ENCODE peak calls at places on chromosomes 11 and 22, in nine cellular contexts. One of them, this sample, is unnamed.

GRCh38 chr22:21736084-21736642 is 569 bp upstream of the YPEL1 start:
- DNase-seq in stimulated activated CD8-positive, alpha-beta memory T cell treated with anti-CD3 and anti-CD28 coated beads, Interleukin-15, amount 100 ng/mL, for 48 hours: no peak
- DNase-seq in GF-D8: no peak
- DNase-seq in kidney glomerular epithelial cell: no peak
- DNase-seq in iPS-NIHi11: no peak
- DNase-seq in effector CD4-positive, alpha-beta T cell: no peak
- DNase-seq in activated B cell treated with CpG ODN at 0.5 μM for 24 hours: peak; percentile 20
- DNase-seq in SJSA1: no peak
- DNase-seq in activated T-helper 1 cell treated with anti-CD3 and anti-CD28 coated beads, Interleukin-12 subunit alpha, Interleukin-12 subunit beta, Interleukin-2, Interleukin-4 antibody, amounts not matched to agents 30 ng/mL and 10 ng/mL and 1 ng/mL, durations not matched to agents 14 hours and 24 hours and 36 hours: no peak
- DNase-seq in this sample: no peak

GRCh38 chr11:65573391-65574146 is 1.2 kb downstream of the FAM89B start:
- DNase-seq in stimulated activated CD8-positive, alpha-beta memory T cell treated with anti-CD3 and anti-CD28 coated beads, Interleukin-15, amount 100 ng/mL, for 48 hours: no peak
- DNase-seq in GF-D8: no peak
- DNase-seq in kidney glomerular epithelial cell: no peak
- DNase-seq in iPS-NIHi11: no peak
- DNase-seq in effector CD4-positive, alpha-beta T cell: no peak
- DNase-seq in activated B cell treated with CpG ODN at 0.5 μM for 24 hours: no peak
- DNase-seq in SJSA1: no peak
- DNase-seq in activated T-helper 1 cell treated with anti-CD3 and anti-CD28 coated beads, Interleukin-12 subunit alpha, Interleukin-12 subunit beta, Interleukin-2, Interleukin-4 antibody, amounts not matched to agents 30 ng/mL and 10 ng/mL and 1 ng/mL, durations not matched to agents 14 hours and 24 hours and 36 hours: no peak
- DNase-seq in this sample: no peak

GRCh38 chr11:73629907-73630306 is 16.5 kb upstream of the PLEKHB1 start:
- DNase-seq in stimulated activated CD8-positive, alpha-beta memory T cell treated with anti-CD3 and anti-CD28 coated beads, Interleukin-15, amount 100 ng/mL, for 48 hours: no peak
- DNase-seq in GF-D8: no peak
- DNase-seq in kidney glomerular epithelial cell: no peak
- DNase-seq in iPS-NIHi11: no peak
- DNase-seq in effector CD4-positive, alpha-beta T cell: no peak
- DNase-seq in activated B cell treated with CpG ODN at 0.5 μM for 24 hours: no peak
- DNase-seq in SJSA1: no peak
- DNase-seq in activated T-helper 1 cell treated with anti-CD3 and anti-CD28 coated beads, Interleukin-12 subunit alpha, Interleukin-12 subunit beta, Interleukin-2, Interleukin-4 antibody, amounts not matched to agents 30 ng/mL and 10 ng/mL and 1 ng/mL, durations not matched to agents 14 hours and 24 hours and 36 hours: no peak
- DNase-seq in this sample: no peak

GRCh38 chr22:46107089-46107664 is 43.1 kb upstream of the PPARA start:
- DNase-seq in stimulated activated CD8-positive, alpha-beta memory T cell treated with anti-CD3 and anti-CD28 coated beads, Interleukin-15, amount 100 ng/mL, for 48 hours: no peak
- DNase-seq in GF-D8: no peak
- DNase-seq in kidney glomerular epithelial cell: no peak
- DNase-seq in iPS-NIHi11: no peak
- DNase-seq in effector CD4-positive, alpha-beta T cell: no peak
- DNase-seq in activated B cell treated with CpG ODN at 0.5 μM for 24 hours: no peak
- DNase-seq in SJSA1: no peak
- DNase-seq in activated T-helper 1 cell treated with anti-CD3 and anti-CD28 coated beads, Interleukin-12 subunit alpha, Interleukin-12 subunit beta, Interleukin-2, Interleukin-4 antibody, amounts not matched to agents 30 ng/mL and 10 ng/mL and 1 ng/mL, durations not matched to agents 14 hours and 24 hours and 36 hours: no peak
- DNase-seq in this sample: no peak

GRCh38 chr11:63375434-63375833 is 5.8 kb downstream of the SLC22A9 start:
- DNase-seq in stimulated activated CD8-positive, alpha-beta memory T cell treated with anti-CD3 and anti-CD28 coated beads, Interleukin-15, amount 100 ng/mL, for 48 hours: no peak
- DNase-seq in GF-D8: no peak
- DNase-seq in kidney glomerular epithelial cell: no peak
- DNase-seq in iPS-NIHi11: no peak
- DNase-seq in effector CD4-positive, alpha-beta T cell: no peak
- DNase-seq in activated B cell treated with CpG ODN at 0.5 μM for 24 hours: no peak
- DNase-seq in SJSA1: no peak
- DNase-seq in activated T-helper 1 cell treated with anti-CD3 and anti-CD28 coated beads, Interleukin-12 subunit alpha, Interleukin-12 subunit beta, Interleukin-2, Interleukin-4 antibody, amounts not matched to agents 30 ng/mL and 10 ng/mL and 1 ng/mL, durations not matched to agents 14 hours and 24 hours and 36 hours: no peak
- DNase-seq in this sample: no peak

GRCh38 chr11:112302226-112302868 is 41.7 kb upstream of the PLET1 start:
- DNase-seq in stimulated activated CD8-positive, alpha-beta memory T cell treated with anti-CD3 and anti-CD28 coated beads, Interleukin-15, amount 100 ng/mL, for 48 hours: no peak
- DNase-seq in GF-D8: no peak
- DNase-seq in kidney glomerular epithelial cell: no peak
- DNase-seq in iPS-NIHi11: no peak
- DNase-seq in effector CD4-positive, alpha-beta T cell: no peak
- DNase-seq in activated B cell treated with CpG ODN at 0.5 μM for 24 hours: no peak
- DNase-seq in SJSA1: no peak
- DNase-seq in activated T-helper 1 cell treated with anti-CD3 and anti-CD28 coated beads, Interleukin-12 subunit alpha, Interleukin-12 subunit beta, Interleukin-2, Interleukin-4 antibody, amounts not matched to agents 30 ng/mL and 10 ng/mL and 1 ng/mL, durations not matched to agents 14 hours and 24 hours and 36 hours: no peak
- DNase-seq in this sample: no peak

GRCh38 chr11:70054020-70054419 is 24.1 kb upstream of the ANO1 start:
- DNase-seq in stimulated activated CD8-positive, alpha-beta memory T cell treated with anti-CD3 and anti-CD28 coated beads, Interleukin-15, amount 100 ng/mL, for 48 hours: no peak
- DNase-seq in GF-D8: no peak
- DNase-seq in kidney glomerular epithelial cell: no peak
- DNase-seq in iPS-NIHi11: no peak
- DNase-seq in effector CD4-positive, alpha-beta T cell: no peak
- DNase-seq in activated B cell treated with CpG ODN at 0.5 μM for 24 hours: no peak
- DNase-seq in SJSA1: no peak
- DNase-seq in activated T-helper 1 cell treated with anti-CD3 and anti-CD28 coated beads, Interleukin-12 subunit alpha, Interleukin-12 subunit beta, Interleukin-2, Interleukin-4 antibody, amounts not matched to agents 30 ng/mL and 10 ng/mL and 1 ng/mL, durations not matched to agents 14 hours and 24 hours and 36 hours: no peak
- DNase-seq in this sample: no peak

GRCh38 chr22:23833017-23833795 is 5.6 kb downstream of the DERL3 start:
- DNase-seq in stimulated activated CD8-positive, alpha-beta memory T cell treated with anti-CD3 and anti-CD28 coated beads, Interleukin-15, amount 100 ng/mL, for 48 hours: no peak
- DNase-seq in GF-D8: no peak
- DNase-seq in kidney glomerular epithelial cell: no peak
- DNase-seq in iPS-NIHi11: no peak
- DNase-seq in effector CD4-positive, alpha-beta T cell: no peak
- DNase-seq in activated B cell treated with CpG ODN at 0.5 μM for 24 hours: peak; percentile 13
- DNase-seq in SJSA1: no peak
- DNase-seq in activated T-helper 1 cell treated with anti-CD3 and anti-CD28 coated beads, Interleukin-12 subunit alpha, Interleukin-12 subunit beta, Interleukin-2, Interleukin-4 antibody, amounts not matched to agents 30 ng/mL and 10 ng/mL and 1 ng/mL, durations not matched to agents 14 hours and 24 hours and 36 hours: no peak
- DNase-seq in this sample: no peak

GRCh38 chr22:46004105-46004866 is 27.3 kb upstream of the WNT7B start:
- DNase-seq in stimulated activated CD8-positive, alpha-beta memory T cell treated with anti-CD3 and anti-CD28 coated beads, Interleukin-15, amount 100 ng/mL, for 48 hours: no peak
- DNase-seq in GF-D8: no peak
- DNase-seq in kidney glomerular epithelial cell: no peak
- DNase-seq in iPS-NIHi11: no peak
- DNase-seq in effector CD4-positive, alpha-beta T cell: no peak
- DNase-seq in activated B cell treated with CpG ODN at 0.5 μM for 24 hours: no peak
- DNase-seq in SJSA1: peak; percentile 46
- DNase-seq in activated T-helper 1 cell treated with anti-CD3 and anti-CD28 coated beads, Interleukin-12 subunit alpha, Interleukin-12 subunit beta, Interleukin-2, Interleukin-4 antibody, amounts not matched to agents 30 ng/mL and 10 ng/mL and 1 ng/mL, durations not matched to agents 14 hours and 24 hours and 36 hours: no peak
- DNase-seq in this sample: no peak

GRCh38 chr11:77457340-77457739 is 16.6 kb downstream of the PAK1 start:
- DNase-seq in stimulated activated CD8-positive, alpha-beta memory T cell treated with anti-CD3 and anti-CD28 coated beads, Interleukin-15, amount 100 ng/mL, for 48 hours: no peak
- DNase-seq in GF-D8: no peak
- DNase-seq in kidney glomerular epithelial cell: no peak
- DNase-seq in iPS-NIHi11: peak; percentile 33
- DNase-seq in effector CD4-positive, alpha-beta T cell: no peak
- DNase-seq in activated B cell treated with CpG ODN at 0.5 μM for 24 hours: no peak
- DNase-seq in SJSA1: no peak
- DNase-seq in activated T-helper 1 cell treated with anti-CD3 and anti-CD28 coated beads, Interleukin-12 subunit alpha, Interleukin-12 subunit beta, Interleukin-2, Interleukin-4 antibody, amounts not matched to agents 30 ng/mL and 10 ng/mL and 1 ng/mL, durations not matched to agents 14 hours and 24 hours and 36 hours: no peak
- DNase-seq in this sample: no peak

GRCh38 chr22:30422481-30423295 is 2.9 kb upstream of the MTFP1 start:
- DNase-seq in stimulated activated CD8-positive, alpha-beta memory T cell treated with anti-CD3 and anti-CD28 coated beads, Interleukin-15, amount 100 ng/mL, for 48 hours: no peak
- DNase-seq in GF-D8: no peak
- DNase-seq in kidney glomerular epithelial cell: peak; percentile 94
- DNase-seq in iPS-NIHi11: peak; percentile 65
- DNase-seq in effector CD4-positive, alpha-beta T cell: peak; percentile 25
- DNase-seq in activated B cell treated with CpG ODN at 0.5 μM for 24 hours: no peak
- DNase-seq in SJSA1: peak; percentile 93
- DNase-seq in activated T-helper 1 cell treated with anti-CD3 and anti-CD28 coated beads, Interleukin-12 subunit alpha, Interleukin-12 subunit beta, Interleukin-2, Interleukin-4 antibody, amounts not matched to agents 30 ng/mL and 10 ng/mL and 1 ng/mL, durations not matched to agents 14 hours and 24 hours and 36 hours: no peak
- DNase-seq in this sample: peak; percentile 83

GRCh38 chr11:124608146-124608545 is 3.1 kb upstream of the PANX3 start:
- DNase-seq in stimulated activated CD8-positive, alpha-beta memory T cell treated with anti-CD3 and anti-CD28 coated beads, Interleukin-15, amount 100 ng/mL, for 48 hours: no peak
- DNase-seq in GF-D8: no peak
- DNase-seq in kidney glomerular epithelial cell: no peak
- DNase-seq in iPS-NIHi11: no peak
- DNase-seq in effector CD4-positive, alpha-beta T cell: no peak
- DNase-seq in activated B cell treated with CpG ODN at 0.5 μM for 24 hours: no peak
- DNase-seq in SJSA1: no peak
- DNase-seq in activated T-helper 1 cell treated with anti-CD3 and anti-CD28 coated beads, Interleukin-12 subunit alpha, Interleukin-12 subunit beta, Interleukin-2, Interleukin-4 antibody, amounts not matched to agents 30 ng/mL and 10 ng/mL and 1 ng/mL, durations not matched to agents 14 hours and 24 hours and 36 hours: no peak
- DNase-seq in this sample: no peak

GRCh38 chr11:34492806-34493414 is 20.7 kb downstream of the ELF5 start:
- DNase-seq in stimulated activated CD8-positive, alpha-beta memory T cell treated with anti-CD3 and anti-CD28 coated beads, Interleukin-15, amount 100 ng/mL, for 48 hours: no peak
- DNase-seq in GF-D8: no peak
- DNase-seq in kidney glomerular epithelial cell: peak; percentile 66
- DNase-seq in iPS-NIHi11: peak; percentile 68
- DNase-seq in effector CD4-positive, alpha-beta T cell: peak; percentile 17
- DNase-seq in activated B cell treated with CpG ODN at 0.5 μM for 24 hours: no peak
- DNase-seq in SJSA1: peak; percentile 53
- DNase-seq in activated T-helper 1 cell treated with anti-CD3 and anti-CD28 coated beads, Interleukin-12 subunit alpha, Interleukin-12 subunit beta, Interleukin-2, Interleukin-4 antibody, amounts not matched to agents 30 ng/mL and 10 ng/mL and 1 ng/mL, durations not matched to agents 14 hours and 24 hours and 36 hours: no peak
- DNase-seq in this sample: peak; percentile 76

GRCh38 chr11:88521354-88522310 is 184.1 kb upstream of the CTSC start:
- DNase-seq in stimulated activated CD8-positive, alpha-beta memory T cell treated with anti-CD3 and anti-CD28 coated beads, Interleukin-15, amount 100 ng/mL, for 48 hours: no peak
- DNase-seq in GF-D8: no peak
- DNase-seq in kidney glomerular epithelial cell: no peak
- DNase-seq in iPS-NIHi11: peak; percentile 8
- DNase-seq in effector CD4-positive, alpha-beta T cell: no peak
- DNase-seq in activated B cell treated with CpG ODN at 0.5 μM for 24 hours: no peak
- DNase-seq in SJSA1: no peak
- DNase-seq in activated T-helper 1 cell treated with anti-CD3 and anti-CD28 coated beads, Interleukin-12 subunit alpha, Interleukin-12 subunit beta, Interleukin-2, Interleukin-4 antibody, amounts not matched to agents 30 ng/mL and 10 ng/mL and 1 ng/mL, durations not matched to agents 14 hours and 24 hours and 36 hours: no peak
- DNase-seq in this sample: no peak

GRCh38 chr11:74730601-74731260 is 495 bp downstream of the CHRDL2 start:
- DNase-seq in stimulated activated CD8-positive, alpha-beta memory T cell treated with anti-CD3 and anti-CD28 coated beads, Interleukin-15, amount 100 ng/mL, for 48 hours: no peak
- DNase-seq in GF-D8: no peak
- DNase-seq in kidney glomerular epithelial cell: no peak
- DNase-seq in iPS-NIHi11: peak; percentile 37
- DNase-seq in effector CD4-positive, alpha-beta T cell: no peak
- DNase-seq in activated B cell treated with CpG ODN at 0.5 μM for 24 hours: no peak
- DNase-seq in SJSA1: no peak
- DNase-seq in activated T-helper 1 cell treated with anti-CD3 and anti-CD28 coated beads, Interleukin-12 subunit alpha, Interleukin-12 subunit beta, Interleukin-2, Interleukin-4 antibody, amounts not matched to agents 30 ng/mL and 10 ng/mL and 1 ng/mL, durations not matched to agents 14 hours and 24 hours and 36 hours: no peak
- DNase-seq in this sample: no peak

GRCh38 chr11:95516786-95517185 is 272.8 kb downstream of the FAM76B start:
- DNase-seq in stimulated activated CD8-positive, alpha-beta memory T cell treated with anti-CD3 and anti-CD28 coated beads, Interleukin-15, amount 100 ng/mL, for 48 hours: no peak
- DNase-seq in GF-D8: no peak
- DNase-seq in kidney glomerular epithelial cell: no peak
- DNase-seq in iPS-NIHi11: no peak
- DNase-seq in effector CD4-positive, alpha-beta T cell: no peak
- DNase-seq in activated B cell treated with CpG ODN at 0.5 μM for 24 hours: no peak
- DNase-seq in SJSA1: no peak
- DNase-seq in activated T-helper 1 cell treated with anti-CD3 and anti-CD28 coated beads, Interleukin-12 subunit alpha, Interleukin-12 subunit beta, Interleukin-2, Interleukin-4 antibody, amounts not matched to agents 30 ng/mL and 10 ng/mL and 1 ng/mL, durations not matched to agents 14 hours and 24 hours and 36 hours: no peak
- DNase-seq in this sample: no peak

GRCh38 chr22:21443735-21444421 is 23.3 kb upstream of the TMEM191C start:
- DNase-seq in stimulated activated CD8-positive, alpha-beta memory T cell treated with anti-CD3 and anti-CD28 coated beads, Interleukin-15, amount 100 ng/mL, for 48 hours: no peak
- DNase-seq in GF-D8: no peak
- DNase-seq in kidney glomerular epithelial cell: no peak
- DNase-seq in iPS-NIHi11: no peak
- DNase-seq in effector CD4-positive, alpha-beta T cell: no peak
- DNase-seq in activated B cell treated with CpG ODN at 0.5 μM for 24 hours: no peak
- DNase-seq in SJSA1: no peak
- DNase-seq in activated T-helper 1 cell treated with anti-CD3 and anti-CD28 coated beads, Interleukin-12 subunit alpha, Interleukin-12 subunit beta, Interleukin-2, Interleukin-4 antibody, amounts not matched to agents 30 ng/mL and 10 ng/mL and 1 ng/mL, durations not matched to agents 14 hours and 24 hours and 36 hours: no peak
- DNase-seq in this sample: no peak

GRCh38 chr22:36641902-36642640 is 61.5 kb downstream of the CACNG2 start:
- DNase-seq in stimulated activated CD8-positive, alpha-beta memory T cell treated with anti-CD3 and anti-CD28 coated beads, Interleukin-15, amount 100 ng/mL, for 48 hours: no peak
- DNase-seq in GF-D8: no peak
- DNase-seq in kidney glomerular epithelial cell: peak; percentile 18
- DNase-seq in iPS-NIHi11: no peak
- DNase-seq in effector CD4-positive, alpha-beta T cell: no peak
- DNase-seq in activated B cell treated with CpG ODN at 0.5 μM for 24 hours: no peak
- DNase-seq in SJSA1: no peak
- DNase-seq in activated T-helper 1 cell treated with anti-CD3 and anti-CD28 coated beads, Interleukin-12 subunit alpha, Interleukin-12 subunit beta, Interleukin-2, Interleukin-4 antibody, amounts not matched to agents 30 ng/mL and 10 ng/mL and 1 ng/mL, durations not matched to agents 14 hours and 24 hours and 36 hours: no peak
- DNase-seq in this sample: no peak

GRCh38 chr11:46207270-46207669 is 70.2 kb upstream of the CREB3L1 start:
- DNase-seq in stimulated activated CD8-positive, alpha-beta memory T cell treated with anti-CD3 and anti-CD28 coated beads, Interleukin-15, amount 100 ng/mL, for 48 hours: no peak
- DNase-seq in GF-D8: no peak
- DNase-seq in kidney glomerular epithelial cell: no peak
- DNase-seq in iPS-NIHi11: no peak
- DNase-seq in effector CD4-positive, alpha-beta T cell: no peak
- DNase-seq in activated B cell treated with CpG ODN at 0.5 μM for 24 hours: no peak
- DNase-seq in SJSA1: no peak
- DNase-seq in activated T-helper 1 cell treated with anti-CD3 and anti-CD28 coated beads, Interleukin-12 subunit alpha, Interleukin-12 subunit beta, Interleukin-2, Interleukin-4 antibody, amounts not matched to agents 30 ng/mL and 10 ng/mL and 1 ng/mL, durations not matched to agents 14 hours and 24 hours and 36 hours: no peak
- DNase-seq in this sample: no peak

GRCh38 chr11:46936138-46937110 is at the start of gene CSTPP1:
- DNase-seq in stimulated activated CD8-positive, alpha-beta memory T cell treated with anti-CD3 and anti-CD28 coated beads, Interleukin-15, amount 100 ng/mL, for 48 hours: peak; percentile 83
- DNase-seq in GF-D8: peak; percentile 59
- DNase-seq in kidney glomerular epithelial cell: peak; percentile 88
- DNase-seq in iPS-NIHi11: peak; percentile 99
- DNase-seq in effector CD4-positive, alpha-beta T cell: peak; percentile 89
- DNase-seq in activated B cell treated with CpG ODN at 0.5 μM for 24 hours: peak; percentile 88
- DNase-seq in SJSA1: peak; percentile 78
- DNase-seq in activated T-helper 1 cell treated with anti-CD3 and anti-CD28 coated beads, Interleukin-12 subunit alpha, Interleukin-12 subunit beta, Interleukin-2, Interleukin-4 antibody, amounts not matched to agents 30 ng/mL and 10 ng/mL and 1 ng/mL, durations not matched to agents 14 hours and 24 hours and 36 hours: peak; percentile 89
- DNase-seq in this sample: peak; percentile 92

GRCh38 chr11:121068787-121069186 is 32.3 kb upstream of the TECTA start:
- DNase-seq in stimulated activated CD8-positive, alpha-beta memory T cell treated with anti-CD3 and anti-CD28 coated beads, Interleukin-15, amount 100 ng/mL, for 48 hours: no peak
- DNase-seq in GF-D8: no peak
- DNase-seq in kidney glomerular epithelial cell: no peak
- DNase-seq in iPS-NIHi11: no peak
- DNase-seq in effector CD4-positive, alpha-beta T cell: no peak
- DNase-seq in activated B cell treated with CpG ODN at 0.5 μM for 24 hours: no peak
- DNase-seq in SJSA1: no peak
- DNase-seq in activated T-helper 1 cell treated with anti-CD3 and anti-CD28 coated beads, Interleukin-12 subunit alpha, Interleukin-12 subunit beta, Interleukin-2, Interleukin-4 antibody, amounts not matched to agents 30 ng/mL and 10 ng/mL and 1 ng/mL, durations not matched to agents 14 hours and 24 hours and 36 hours: no peak
- DNase-seq in this sample: no peak

GRCh38 chr11:103920449-103920848 is 116.0 kb upstream of the DDI1 start:
- DNase-seq in stimulated activated CD8-positive, alpha-beta memory T cell treated with anti-CD3 and anti-CD28 coated beads, Interleukin-15, amount 100 ng/mL, for 48 hours: no peak
- DNase-seq in GF-D8: no peak
- DNase-seq in kidney glomerular epithelial cell: no peak
- DNase-seq in iPS-NIHi11: no peak
- DNase-seq in effector CD4-positive, alpha-beta T cell: no peak
- DNase-seq in activated B cell treated with CpG ODN at 0.5 μM for 24 hours: no peak
- DNase-seq in SJSA1: no peak
- DNase-seq in activated T-helper 1 cell treated with anti-CD3 and anti-CD28 coated beads, Interleukin-12 subunit alpha, Interleukin-12 subunit beta, Interleukin-2, Interleukin-4 antibody, amounts not matched to agents 30 ng/mL and 10 ng/mL and 1 ng/mL, durations not matched to agents 14 hours and 24 hours and 36 hours: no peak
- DNase-seq in this sample: no peak

GRCh38 chr22:35400335-35400680 is 368 bp downstream of the MCM5 start:
- DNase-seq in stimulated activated CD8-positive, alpha-beta memory T cell treated with anti-CD3 and anti-CD28 coated beads, Interleukin-15, amount 100 ng/mL, for 48 hours: no peak
- DNase-seq in GF-D8: no peak
- DNase-seq in kidney glomerular epithelial cell: no peak
- DNase-seq in iPS-NIHi11: no peak
- DNase-seq in effector CD4-positive, alpha-beta T cell: peak; percentile 20
- DNase-seq in activated B cell treated with CpG ODN at 0.5 μM for 24 hours: peak; percentile 32
- DNase-seq in SJSA1: no peak
- DNase-seq in activated T-helper 1 cell treated with anti-CD3 and anti-CD28 coated beads, Interleukin-12 subunit alpha, Interleukin-12 subunit beta, Interleukin-2, Interleukin-4 antibody, amounts not matched to agents 30 ng/mL and 10 ng/mL and 1 ng/mL, durations not matched to agents 14 hours and 24 hours and 36 hours: peak; percentile 11
- DNase-seq in this sample: peak; percentile 18

GRCh38 chr11:833114-833791 is 501 bp downstream of the CD151 start:
- DNase-seq in stimulated activated CD8-positive, alpha-beta memory T cell treated with anti-CD3 and anti-CD28 coated beads, Interleukin-15, amount 100 ng/mL, for 48 hours: no peak
- DNase-seq in GF-D8: no peak
- DNase-seq in kidney glomerular epithelial cell: peak; percentile 44
- DNase-seq in iPS-NIHi11: no peak
- DNase-seq in effector CD4-positive, alpha-beta T cell: peak; percentile 24
- DNase-seq in activated B cell treated with CpG ODN at 0.5 μM for 24 hours: peak; percentile 52
- DNase-seq in SJSA1: peak; percentile 71
- DNase-seq in activated T-helper 1 cell treated with anti-CD3 and anti-CD28 coated beads, Interleukin-12 subunit alpha, Interleukin-12 subunit beta, Interleukin-2, Interleukin-4 antibody, amounts not matched to agents 30 ng/mL and 10 ng/mL and 1 ng/mL, durations not matched to agents 14 hours and 24 hours and 36 hours: no peak
- DNase-seq in this sample: peak; percentile 55

GRCh38 chr11:87265132-87265531 is 227.4 kb downstream of the TMEM135 start:
- DNase-seq in stimulated activated CD8-positive, alpha-beta memory T cell treated with anti-CD3 and anti-CD28 coated beads, Interleukin-15, amount 100 ng/mL, for 48 hours: no peak
- DNase-seq in GF-D8: no peak
- DNase-seq in kidney glomerular epithelial cell: peak; percentile 5
- DNase-seq in iPS-NIHi11: no peak
- DNase-seq in effector CD4-positive, alpha-beta T cell: no peak
- DNase-seq in activated B cell treated with CpG ODN at 0.5 μM for 24 hours: no peak
- DNase-seq in SJSA1: no peak
- DNase-seq in activated T-helper 1 cell treated with anti-CD3 and anti-CD28 coated beads, Interleukin-12 subunit alpha, Interleukin-12 subunit beta, Interleukin-2, Interleukin-4 antibody, amounts not matched to agents 30 ng/mL and 10 ng/mL and 1 ng/mL, durations not matched to agents 14 hours and 24 hours and 36 hours: no peak
- DNase-seq in this sample: peak; percentile 20

GRCh38 chr11:128336203-128336602 is 251.2 kb downstream of the ETS1 start:
- DNase-seq in stimulated activated CD8-positive, alpha-beta memory T cell treated with anti-CD3 and anti-CD28 coated beads, Interleukin-15, amount 100 ng/mL, for 48 hours: no peak
- DNase-seq in GF-D8: no peak
- DNase-seq in kidney glomerular epithelial cell: peak; percentile 67
- DNase-seq in iPS-NIHi11: no peak
- DNase-seq in effector CD4-positive, alpha-beta T cell: no peak
- DNase-seq in activated B cell treated with CpG ODN at 0.5 μM for 24 hours: no peak
- DNase-seq in SJSA1: no peak
- DNase-seq in activated T-helper 1 cell treated with anti-CD3 and anti-CD28 coated beads, Interleukin-12 subunit alpha, Interleukin-12 subunit beta, Interleukin-2, Interleukin-4 antibody, amounts not matched to agents 30 ng/mL and 10 ng/mL and 1 ng/mL, durations not matched to agents 14 hours and 24 hours and 36 hours: no peak
- DNase-seq in this sample: peak; percentile 94

GRCh38 chr11:7637447-7638157 is 35.7 kb downstream of the CYB5R2 start:
- DNase-seq in stimulated activated CD8-positive, alpha-beta memory T cell treated with anti-CD3 and anti-CD28 coated beads, Interleukin-15, amount 100 ng/mL, for 48 hours: no peak
- DNase-seq in GF-D8: no peak
- DNase-seq in kidney glomerular epithelial cell: no peak
- DNase-seq in iPS-NIHi11: no peak
- DNase-seq in effector CD4-positive, alpha-beta T cell: no peak
- DNase-seq in activated B cell treated with CpG ODN at 0.5 μM for 24 hours: no peak
- DNase-seq in SJSA1: peak; percentile 48
- DNase-seq in activated T-helper 1 cell treated with anti-CD3 and anti-CD28 coated beads, Interleukin-12 subunit alpha, Interleukin-12 subunit beta, Interleukin-2, Interleukin-4 antibody, amounts not matched to agents 30 ng/mL and 10 ng/mL and 1 ng/mL, durations not matched to agents 14 hours and 24 hours and 36 hours: no peak
- DNase-seq in this sample: no peak

GRCh38 chr11:120172054-120172881 is 34.4 kb upstream of the TRIM29 start:
- DNase-seq in stimulated activated CD8-positive, alpha-beta memory T cell treated with anti-CD3 and anti-CD28 coated beads, Interleukin-15, amount 100 ng/mL, for 48 hours: peak; percentile 17
- DNase-seq in GF-D8: peak; percentile 80
- DNase-seq in kidney glomerular epithelial cell: peak; percentile 66
- DNase-seq in iPS-NIHi11: peak; percentile 81
- DNase-seq in effector CD4-positive, alpha-beta T cell: no peak
- DNase-seq in activated B cell treated with CpG ODN at 0.5 μM for 24 hours: peak; percentile 10
- DNase-seq in SJSA1: no peak
- DNase-seq in activated T-helper 1 cell treated with anti-CD3 and anti-CD28 coated beads, Interleukin-12 subunit alpha, Interleukin-12 subunit beta, Interleukin-2, Interleukin-4 antibody, amounts not matched to agents 30 ng/mL and 10 ng/mL and 1 ng/mL, durations not matched to agents 14 hours and 24 hours and 36 hours: peak; percentile 34
- DNase-seq in this sample: peak; percentile 82

GRCh38 chr11:283405-284080 is 5.3 kb downstream of the NLRP6 start:
- DNase-seq in stimulated activated CD8-positive, alpha-beta memory T cell treated with anti-CD3 and anti-CD28 coated beads, Interleukin-15, amount 100 ng/mL, for 48 hours: no peak
- DNase-seq in GF-D8: no peak
- DNase-seq in kidney glomerular epithelial cell: no peak
- DNase-seq in iPS-NIHi11: no peak
- DNase-seq in effector CD4-positive, alpha-beta T cell: no peak
- DNase-seq in activated B cell treated with CpG ODN at 0.5 μM for 24 hours: no peak
- DNase-seq in SJSA1: no peak
- DNase-seq in activated T-helper 1 cell treated with anti-CD3 and anti-CD28 coated beads, Interleukin-12 subunit alpha, Interleukin-12 subunit beta, Interleukin-2, Interleukin-4 antibody, amounts not matched to agents 30 ng/mL and 10 ng/mL and 1 ng/mL, durations not matched to agents 14 hours and 24 hours and 36 hours: no peak
- DNase-seq in this sample: no peak

GRCh38 chr11:125082611-125083311 is 19.7 kb downstream of the SLC37A2 start:
- DNase-seq in stimulated activated CD8-positive, alpha-beta memory T cell treated with anti-CD3 and anti-CD28 coated beads, Interleukin-15, amount 100 ng/mL, for 48 hours: no peak
- DNase-seq in GF-D8: no peak
- DNase-seq in kidney glomerular epithelial cell: peak; percentile 8
- DNase-seq in iPS-NIHi11: no peak
- DNase-seq in effector CD4-positive, alpha-beta T cell: no peak
- DNase-seq in activated B cell treated with CpG ODN at 0.5 μM for 24 hours: no peak
- DNase-seq in SJSA1: peak; percentile 15
- DNase-seq in activated T-helper 1 cell treated with anti-CD3 and anti-CD28 coated beads, Interleukin-12 subunit alpha, Interleukin-12 subunit beta, Interleukin-2, Interleukin-4 antibody, amounts not matched to agents 30 ng/mL and 10 ng/mL and 1 ng/mL, durations not matched to agents 14 hours and 24 hours and 36 hours: no peak
- DNase-seq in this sample: peak; percentile 93

GRCh38 chr11:111936045-111936400 is 1.1 kb upstream of the DIXDC1 start:
- DNase-seq in stimulated activated CD8-positive, alpha-beta memory T cell treated with anti-CD3 and anti-CD28 coated beads, Interleukin-15, amount 100 ng/mL, for 48 hours: no peak
- DNase-seq in GF-D8: peak; percentile 56
- DNase-seq in kidney glomerular epithelial cell: no peak
- DNase-seq in iPS-NIHi11: no peak
- DNase-seq in effector CD4-positive, alpha-beta T cell: no peak
- DNase-seq in activated B cell treated with CpG ODN at 0.5 μM for 24 hours: no peak
- DNase-seq in SJSA1: no peak
- DNase-seq in activated T-helper 1 cell treated with anti-CD3 and anti-CD28 coated beads, Interleukin-12 subunit alpha, Interleukin-12 subunit beta, Interleukin-2, Interleukin-4 antibody, amounts not matched to agents 30 ng/mL and 10 ng/mL and 1 ng/mL, durations not matched to agents 14 hours and 24 hours and 36 hours: no peak
- DNase-seq in this sample: no peak